ENCODE peak calls at places on chromosomes 5 and 9, in six cellular contexts. One of them, this sample, is unnamed.
A peak's percentile ranks its signal among the peaks of the same experiment; 100 is the strongest.

GRCh38 chr9:107425110-107426025 is 64.2 kb downstream of the KLF4 start:
- DNase-seq in GOT3: no peak
- DNase-seq in iris pigment epithelial cell: peak; percentile 49
- DNase-seq in mucosa of descending colon: peak; percentile 80
- DNase-seq in NCI-H1105 treated with DMSO at 0.1 percent for 48 hours: no peak
- DNase-seq in NCI-H2081: no peak
- DNase-seq in this sample: peak; percentile 94

GRCh38 chr9:2720179-2720654 is 2.9 kb downstream of the KCNV2 start:
- DNase-seq in iris pigment epithelial cell: no peak
- DNase-seq in NCI-H2081: no peak
- DNase-seq in NCI-H1105 treated with DMSO at 0.1 percent for 48 hours: no peak
- DNase-seq in mucosa of descending colon: no peak
- DNase-seq in GOT3: no peak
- DNase-seq in this sample: no peak

GRCh38 chr9:16637938-16638337 is 232.5 kb downstream of the BNC2 start:
- DNase-seq in GOT3: no peak
- DNase-seq in NCI-H2081: no peak
- DNase-seq in NCI-H1105 treated with DMSO at 0.1 percent for 48 hours: no peak
- DNase-seq in mucosa of descending colon: no peak
- DNase-seq in iris pigment epithelial cell: peak; percentile 58
- DNase-seq in this sample: no peak

GRCh38 chr5:4523038-4523437 is 617.1 kb upstream of the ADAMTS16 start:
- DNase-seq in NCI-H2081: no peak
- DNase-seq in mucosa of descending colon: no peak
- DNase-seq in iris pigment epithelial cell: no peak
- DNase-seq in GOT3: no peak
- DNase-seq in NCI-H1105 treated with DMSO at 0.1 percent for 48 hours: no peak
- DNase-seq in this sample: peak; percentile 20

GRCh38 chr5:54718647-54719046 is 201.1 kb downstream of the SNX18 start:
- DNase-seq in NCI-H2081: no peak
- DNase-seq in NCI-H1105 treated with DMSO at 0.1 percent for 48 hours: no peak
- DNase-seq in iris pigment epithelial cell: peak; percentile 8
- DNase-seq in GOT3: no peak
- DNase-seq in mucosa of descending colon: peak; percentile 23
- DNase-seq in this sample: no peak

GRCh38 chr5:88045931-88046461 is 222.6 kb downstream of the TMEM161B start:
- DNase-seq in iris pigment epithelial cell: no peak
- DNase-seq in GOT3: no peak
- DNase-seq in NCI-H1105 treated with DMSO at 0.1 percent for 48 hours: no peak
- DNase-seq in NCI-H2081: peak; percentile 25
- DNase-seq in mucosa of descending colon: no peak
- DNase-seq in this sample: no peak

GRCh38 chr9:129253820-129254381 is 75.8 kb upstream of the IER5L start:
- DNase-seq in GOT3: no peak
- DNase-seq in iris pigment epithelial cell: peak; percentile 52
- DNase-seq in NCI-H2081: no peak
- DNase-seq in mucosa of descending colon: no peak
- DNase-seq in NCI-H1105 treated with DMSO at 0.1 percent for 48 hours: no peak
- DNase-seq in this sample: peak; percentile 54

GRCh38 chr9:96874947-96875459 is 20.7 kb upstream of the ZNF782 start:
- DNase-seq in NCI-H1105 treated with DMSO at 0.1 percent for 48 hours: peak; percentile 50
- DNase-seq in mucosa of descending colon: peak; percentile 78
- DNase-seq in iris pigment epithelial cell: peak; percentile 81
- DNase-seq in GOT3: no peak
- DNase-seq in NCI-H2081: no peak
- DNase-seq in this sample: no peak

GRCh38 chr9:96686638-96687335 is 31.7 kb upstream of the PRXL2C start:
- DNase-seq in iris pigment epithelial cell: peak; percentile 82
- DNase-seq in NCI-H2081: peak; percentile 26
- DNase-seq in NCI-H1105 treated with DMSO at 0.1 percent for 48 hours: no peak
- DNase-seq in mucosa of descending colon: peak; percentile 73
- DNase-seq in GOT3: no peak
- DNase-seq in this sample: peak; percentile 90

GRCh38 chr5:111280282-111280901 is 56.2 kb downstream of the CAMK4 start:
- DNase-seq in NCI-H2081: no peak
- DNase-seq in GOT3: no peak
- DNase-seq in mucosa of descending colon: no peak
- DNase-seq in NCI-H1105 treated with DMSO at 0.1 percent for 48 hours: no peak
- DNase-seq in iris pigment epithelial cell: no peak
- DNase-seq in this sample: no peak

GRCh38 chr5:55063220-55063863 is 39.1 kb upstream of the GZMA start:
- DNase-seq in NCI-H2081: no peak
- DNase-seq in iris pigment epithelial cell: peak; percentile 66
- DNase-seq in NCI-H1105 treated with DMSO at 0.1 percent for 48 hours: no peak
- DNase-seq in GOT3: no peak
- DNase-seq in mucosa of descending colon: no peak
- DNase-seq in this sample: no peak